ENCODE peak calls at places on chromosomes 16 and 17, in five cellular contexts. P is HT-29, X is left ventricle myocardium inferior, S is foreskin fibroblast, M is GOT3. N is an unnamed sample.

GRCh38 chr16:54460254-54460860 is 173.8 kb upstream of the IRX3 start:
- DNase-seq in P (no peak), M (no peak), S (peak; percentile 30), X (no peak), N (no peak)

GRCh38 chr17:77476920-77477805 is 336.4 kb downstream of the SEC14L1 start:
- DNase-seq in X (peak; percentile 69), P (no peak), M (peak; percentile 54), S (peak; percentile 99), N (peak; percentile 94)

GRCh38 chr16:75506567-75506966 is 11.3 kb upstream of the CHST6 start:
- DNase-seq in M (no peak), S (peak; percentile 89), P (no peak), X (no peak), N (peak; percentile 81)

GRCh38 chr16:11212819-11213196 is 43.2 kb downstream of the SOCS1 start:
- DNase-seq in P (no peak), X (no peak), S (no peak), M (no peak), N (no peak)

GRCh38 chr17:79982986-79983385 is 52.7 kb downstream of the TBC1D16 start:
- DNase-seq in P (no peak), M (no peak), S (no peak), X (no peak), N (peak; percentile 58)

GRCh38 chr16:51429041-51429440 is 278.0 kb upstream of the SALL1 start:
- DNase-seq in X (no peak), S (no peak), M (no peak), P (no peak), N (no peak)

GRCh38 chr17:38417210-38417951 is 10.9 kb upstream of the ARHGAP23 start:
- DNase-seq in S (no peak), M (no peak), X (no peak), P (no peak), N (no peak)

GRCh38 chr16:86498155-86498651 is 12.1 kb upstream of the FOXF1 start:
- DNase-seq in P (no peak), S (no peak), M (no peak), X (no peak), N (no peak)

GRCh38 chr16:2471016-2471652 is at the start of gene NTN3:
- DNase-seq in P (no peak), S (peak; percentile 70), X (no peak), M (no peak), N (no peak)

GRCh38 chr17:60229189-60229802 is 79.5 kb downstream of the CA4 start:
- DNase-seq in X (no peak), S (peak; percentile 71), P (peak; percentile 53), M (no peak), N (no peak)

GRCh38 chr16:69481901-69482341 is 57.5 kb downstream of the CYB5B start:
- DNase-seq in M (no peak), X (peak; percentile 92), S (peak; percentile 81), P (no peak), N (peak; percentile 87)

GRCh38 chr17:35730400-35731005 is 936 bp upstream of the RASL10B start:
- DNase-seq in X (no peak), S (no peak), P (no peak), M (no peak), N (peak; percentile 60)

GRCh38 chr17:65345261-65346060 is 208.3 kb downstream of the RGS9 start:
- DNase-seq in M (no peak), X (no peak), S (no peak), P (no peak), N (no peak)

GRCh38 chr17:76585649-76586593 is at the start of gene ST6GALNAC2:
- DNase-seq in S (peak; percentile 71), X (peak; percentile 69), M (no peak), P (peak; percentile 75), N (peak; percentile 89)